ENCODE peak calls at places on chromosomes 6 and 20, in five cellular contexts. One of them, this sample, is unnamed.

GRCh38 chr6:79946773-79947190 is 571 bp downstream of the ELOVL4 start:
- DNase-seq in K562: no peak
- DNase-seq in T-helper 2 cell: peak; percentile 35
- DNase-seq in stimulated activated CD8-positive, alpha-beta memory T cell treated with anti-CD3 and anti-CD28 coated beads, Interleukin-2, amount 100 ng/mL, for 1 hour: no peak
- DNase-seq in CD8-positive, alpha-beta T cell: no peak
- DNase-seq in this sample: peak; percentile 17

GRCh38 chr20:1215386-1216170 is 10.3 kb upstream of the RAD21L1 start:
- DNase-seq in K562: peak; percentile 84
- DNase-seq in T-helper 2 cell: peak; percentile 35
- DNase-seq in stimulated activated CD8-positive, alpha-beta memory T cell treated with anti-CD3 and anti-CD28 coated beads, Interleukin-2, amount 100 ng/mL, for 1 hour: no peak
- DNase-seq in CD8-positive, alpha-beta T cell: no peak
- DNase-seq in this sample: no peak

GRCh38 chr6:23905301-23905700 is 220.7 kb upstream of the NRSN1 start:
- DNase-seq in K562: no peak
- DNase-seq in T-helper 2 cell: no peak
- DNase-seq in stimulated activated CD8-positive, alpha-beta memory T cell treated with anti-CD3 and anti-CD28 coated beads, Interleukin-2, amount 100 ng/mL, for 1 hour: no peak
- DNase-seq in CD8-positive, alpha-beta T cell: no peak
- DNase-seq in this sample: no peak

GRCh38 chr6:16719488-16719887 is 41.8 kb downstream of the ATXN1 start:
- DNase-seq in K562: no peak
- DNase-seq in T-helper 2 cell: no peak
- DNase-seq in stimulated activated CD8-positive, alpha-beta memory T cell treated with anti-CD3 and anti-CD28 coated beads, Interleukin-2, amount 100 ng/mL, for 1 hour: no peak
- DNase-seq in CD8-positive, alpha-beta T cell: no peak
- DNase-seq in this sample: no peak

GRCh38 chr6:39558079-39558478 is 167.1 kb downstream of the KIF6 start:
- DNase-seq in K562: no peak
- DNase-seq in T-helper 2 cell: no peak
- DNase-seq in stimulated activated CD8-positive, alpha-beta memory T cell treated with anti-CD3 and anti-CD28 coated beads, Interleukin-2, amount 100 ng/mL, for 1 hour: no peak
- DNase-seq in CD8-positive, alpha-beta T cell: no peak
- DNase-seq in this sample: no peak

GRCh38 chr6:13351271-13351670 is 22.9 kb upstream of the TBC1D7 start:
- DNase-seq in K562: no peak
- DNase-seq in T-helper 2 cell: no peak
- DNase-seq in stimulated activated CD8-positive, alpha-beta memory T cell treated with anti-CD3 and anti-CD28 coated beads, Interleukin-2, amount 100 ng/mL, for 1 hour: no peak
- DNase-seq in CD8-positive, alpha-beta T cell: no peak
- DNase-seq in this sample: no peak

GRCh38 chr6:148577687-148578488 is 168.9 kb upstream of the UST start:
- DNase-seq in K562: peak; percentile 78
- DNase-seq in T-helper 2 cell: peak; percentile 77
- DNase-seq in stimulated activated CD8-positive, alpha-beta memory T cell treated with anti-CD3 and anti-CD28 coated beads, Interleukin-2, amount 100 ng/mL, for 1 hour: no peak
- DNase-seq in CD8-positive, alpha-beta T cell: peak; percentile 12
- DNase-seq in this sample: peak; percentile 79

GRCh38 chr6:157227202-157228166 is 95.8 kb downstream of the TMEM242 start:
- DNase-seq in K562: peak; percentile 49
- DNase-seq in T-helper 2 cell: peak; percentile 64
- DNase-seq in stimulated activated CD8-positive, alpha-beta memory T cell treated with anti-CD3 and anti-CD28 coated beads, Interleukin-2, amount 100 ng/mL, for 1 hour: no peak
- DNase-seq in CD8-positive, alpha-beta T cell: no peak
- DNase-seq in this sample: no peak

GRCh38 chr6:158174514-158174913 is 6.4 kb downstream of the GTF2H5 start:
- DNase-seq in K562: no peak
- DNase-seq in T-helper 2 cell: no peak
- DNase-seq in stimulated activated CD8-positive, alpha-beta memory T cell treated with anti-CD3 and anti-CD28 coated beads, Interleukin-2, amount 100 ng/mL, for 1 hour: no peak
- DNase-seq in CD8-positive, alpha-beta T cell: no peak
- DNase-seq in this sample: no peak

GRCh38 chr6:169961772-169962561 is 210.5 kb downstream of the ERMARD start:
- DNase-seq in K562: no peak
- DNase-seq in T-helper 2 cell: no peak
- DNase-seq in stimulated activated CD8-positive, alpha-beta memory T cell treated with anti-CD3 and anti-CD28 coated beads, Interleukin-2, amount 100 ng/mL, for 1 hour: no peak
- DNase-seq in CD8-positive, alpha-beta T cell: no peak
- DNase-seq in this sample: peak; percentile 58

GRCh38 chr20:3245156-3245555 is 6.2 kb upstream of the SLC4A11 start:
- DNase-seq in K562: no peak
- DNase-seq in T-helper 2 cell: no peak
- DNase-seq in stimulated activated CD8-positive, alpha-beta memory T cell treated with anti-CD3 and anti-CD28 coated beads, Interleukin-2, amount 100 ng/mL, for 1 hour: no peak
- DNase-seq in CD8-positive, alpha-beta T cell: no peak
- DNase-seq in this sample: no peak

GRCh38 chr6:105810105-105810921 is 275.8 kb upstream of the PRDM1 start:
- DNase-seq in K562: peak; percentile 96
- DNase-seq in T-helper 2 cell: peak; percentile 97
- DNase-seq in stimulated activated CD8-positive, alpha-beta memory T cell treated with anti-CD3 and anti-CD28 coated beads, Interleukin-2, amount 100 ng/mL, for 1 hour: no peak
- DNase-seq in CD8-positive, alpha-beta T cell: no peak
- DNase-seq in this sample: no peak

This sample was measured in B cell.